ENCODE peak calls at places on chromosomes 16 and 17, in nine cellular contexts. C is HAP-1; F is body of pancreas; N is heart right ventricle; B is neural progenitor cell; G is NT2/D1; U is CD4-positive, CD25-positive, alpha-beta regulatory T cell; A is ascending aorta; M is tibial artery. R is an unnamed sample.

GRCh38 chr17:47848198-47848513 is 2.8 kb downstream of the SP6 start:
- DNase-seq in A (no peak), C (no peak), M (no peak), N (no peak), B (peak; percentile 31), G (no peak), U (no peak), F (no peak), R (no peak)

GRCh38 chr16:58481931-58482330 is 18.0 kb upstream of the NDRG4 start:
- DNase-seq in N (no peak), C (no peak), U (no peak), A (no peak), M (no peak), B (no peak), G (no peak), F (no peak), R (no peak)

GRCh38 chr17:8629371-8630226 is 926 bp downstream of the MYH10 start:
- DNase-seq in F (peak; percentile 16), B (peak; percentile 67), G (no peak), A (peak; percentile 66), U (no peak), C (peak; percentile 48), M (peak; percentile 49), N (peak; percentile 23), R (no peak)

GRCh38 chr17:81057079-81057730 is 22.3 kb downstream of the BAIAP2 start:
- DNase-seq in F (no peak), A (no peak), G (no peak), M (peak; percentile 55), C (peak; percentile 78), N (no peak), B (peak; percentile 43), U (no peak), R (no peak)

GRCh38 chr17:14459955-14460354 is 159.1 kb downstream of the HS3ST3B1 start:
- DNase-seq in U (no peak), B (peak; percentile 56), M (no peak), C (no peak), A (no peak), F (no peak), N (no peak), G (no peak), R (no peak)

GRCh38 chr16:667780-668518 is at the start of gene RHOT2:
- DNase-seq in B (peak; percentile 98), F (peak; percentile 93), U (peak; percentile 93), G (peak; percentile 89), M (peak; percentile 91), C (peak; percentile 96), N (peak; percentile 93), A (peak; percentile 97), R (peak; percentile 80)

GRCh38 chr17:40605301-40605700 is 40.0 kb upstream of the CCR7 start:
- DNase-seq in M (no peak), U (peak; percentile 54), A (no peak), G (no peak), B (no peak), C (no peak), F (no peak), N (no peak), R (no peak)

GRCh38 chr17:50893183-50893993 is 27.2 kb upstream of the TOB1 start:
- DNase-seq in N (no peak), F (peak; percentile 80), A (no peak), B (peak; percentile 63), G (no peak), U (no peak), C (no peak), M (no peak), R (no peak)

GRCh38 chr16:77637939-77638338 is 84.4 kb upstream of the NUDT7 start:
- DNase-seq in C (no peak), B (no peak), M (no peak), A (peak; percentile 65), U (no peak), F (no peak), G (no peak), N (no peak), R (no peak)

GRCh38 chr16:56420613-56421012 is 4.7 kb downstream of the AMFR start:
- DNase-seq in B (no peak), M (no peak), A (no peak), N (no peak), F (no peak), U (no peak), G (no peak), C (no peak), R (no peak)
- H3K4me3 ChIP-seq in B (no peak overlapping the region), M (no peak overlapping the region), A (no peak overlapping the region), N (no peak overlapping the region), F (no peak overlapping the region), U (no peak overlapping the region), G (no peak overlapping the region), C (no peak overlapping the region), R (no peak overlapping the region)

DNA sequence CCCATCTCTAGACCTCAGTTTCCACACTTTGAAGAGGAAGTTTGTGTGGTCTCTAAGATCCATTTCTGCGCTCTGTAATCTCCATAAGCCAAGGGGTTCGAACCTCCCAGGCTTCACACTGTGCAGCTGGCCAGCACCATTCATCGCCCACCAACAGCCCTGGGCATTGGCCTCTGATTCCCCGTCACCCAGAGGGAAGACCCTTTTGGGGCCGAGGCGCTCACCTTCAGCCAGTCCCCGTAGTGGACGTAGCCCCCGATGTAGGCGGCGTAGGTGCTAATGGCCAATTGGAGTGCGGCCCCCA is 678 bp downstream of the TMEM101 start:
- DNase-seq in C (peak; percentile 44), U (no peak), B (no peak), N (no peak), G (no peak), F (no peak), M (no peak), A (no peak), R (no peak)
- H3K4me3 ChIP-seq in C (peak overlapping the region; percentile 78), U (peak overlapping the region; percentile 81), B (peak overlapping the region; percentile 98), N (peak overlapping the region; percentile 83), G (peak overlapping the region; percentile 99), F (peak overlapping the region; percentile 72), M (peak overlapping the region; percentile 74), A (peak overlapping the region; percentile 83), R (peak overlapping the region; percentile 90)

GRCh38 chr16:10895053-10895946 is 18.3 kb downstream of the CIITA start:
- DNase-seq in U (no peak), C (peak; percentile 73), B (peak; percentile 90), N (peak; percentile 49), A (no peak), M (no peak), G (peak; percentile 63), F (no peak), R (peak; percentile 27)
- H3K4me3 ChIP-seq in U (no peak overlapping the region), C (no peak overlapping the region), B (no peak overlapping the region), N (no peak overlapping the region), A (no peak overlapping the region), M (no peak overlapping the region), G (no peak overlapping the region), F (no peak overlapping the region), R (no peak overlapping the region)

GRCh38 chr17:19000531-19001011 is 4.0 kb downstream of the FAM83G start:
- DNase-seq in F (peak; percentile 38), U (no peak), B (peak; percentile 13), G (no peak), M (no peak), N (no peak), A (no peak), C (no peak), R (peak; percentile 68)
- H3K4me3 ChIP-seq in F (no peak overlapping the region), U (no peak overlapping the region), B (no peak overlapping the region), G (no peak overlapping the region), M (no peak overlapping the region), N (no peak overlapping the region), A (no peak overlapping the region), C (no peak overlapping the region), R (no peak overlapping the region)

GRCh38 chr17:17691468-17692263 is 10.4 kb downstream of the RAI1 start:
- DNase-seq in M (no peak), F (peak; percentile 41), G (no peak), A (no peak), N (peak; percentile 44), B (no peak), U (no peak), C (peak; percentile 51), R (no peak)
- H3K4me3 ChIP-seq in M (no peak overlapping the region), F (no peak overlapping the region), G (no peak overlapping the region), A (no peak overlapping the region), N (no peak overlapping the region), B (no peak overlapping the region), U (no peak overlapping the region), C (no peak overlapping the region), R (no peak overlapping the region)

GRCh38 chr17:77325537-77325825 is 184.7 kb downstream of the SEC14L1 start:
- DNase-seq in B (no peak), N (no peak), G (no peak), U (no peak), F (no peak), C (no peak), A (no peak), M (no peak), R (no peak)

GRCh38 chr17:77326636-77327035 is 185.9 kb downstream of the SEC14L1 start:
- DNase-seq in C (peak; percentile 1), M (no peak), A (peak; percentile 52), G (no peak), B (no peak), F (no peak), N (no peak), U (no peak), R (no peak)

GRCh38 chr17:77324227-77324626 is 183.5 kb downstream of the SEC14L1 start:
- DNase-seq in U (no peak), M (no peak), G (no peak), B (no peak), N (no peak), F (no peak), C (peak; percentile 5), A (peak; percentile 61), R (no peak)

GRCh38 chr17:77327181-77327565 is 186.4 kb downstream of the SEC14L1 start:
- DNase-seq in N (no peak), M (no peak), G (no peak), C (peak; percentile 2), B (no peak), F (no peak), U (no peak), A (peak; percentile 61), R (no peak)

DNA sequence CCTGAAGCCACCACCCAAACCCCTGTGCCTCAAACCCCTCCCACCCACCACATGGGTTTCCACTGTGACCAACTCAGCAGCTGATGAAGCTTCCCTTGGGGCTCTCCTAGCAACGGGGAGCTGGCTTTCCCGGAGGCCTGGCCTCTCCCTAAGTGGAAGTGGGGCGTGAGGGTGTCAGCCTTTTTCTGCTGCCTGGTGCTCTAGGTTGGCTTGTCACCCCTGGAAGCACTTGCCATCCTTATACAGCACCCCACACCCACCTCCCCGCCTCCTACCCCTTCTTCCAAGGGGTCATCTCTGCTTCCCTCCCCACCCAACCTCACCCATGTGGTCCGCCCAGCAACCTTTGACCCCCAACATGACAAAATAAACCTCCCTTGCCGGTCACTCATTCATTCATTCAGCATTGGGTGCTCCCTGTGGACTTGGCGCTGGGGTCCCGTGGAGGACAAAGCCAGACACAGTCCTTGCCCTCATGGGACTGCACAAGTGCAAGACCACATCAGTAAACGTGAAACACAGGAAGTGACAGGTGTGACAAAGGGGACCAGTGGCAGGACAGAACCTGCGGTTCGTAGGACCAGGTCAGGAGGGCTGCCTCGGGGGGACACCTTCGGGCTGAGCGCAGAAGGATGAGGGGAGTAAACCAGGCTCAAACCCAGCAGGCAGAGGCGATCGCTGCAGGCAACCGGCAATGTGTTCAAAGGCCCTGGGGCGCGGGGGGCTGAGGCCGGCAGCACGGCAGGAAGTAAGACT is 185.2 kb downstream of the SEC14L1 start:
- DNase-seq in U (no peak), C (peak; percentile 6), F (peak; percentile 33), B (no peak), M (no peak), A (peak; percentile 64), N (no peak), G (no peak), R (no peak)
- H3K4me3 ChIP-seq in U (no peak overlapping the region), C (no peak overlapping the region), F (no peak overlapping the region), B (no peak overlapping the region), M (no peak overlapping the region), A (no peak overlapping the region), N (no peak overlapping the region), G (no peak overlapping the region), R (no peak overlapping the region)

R was measured in brain microvascular endothelial cell.